ENCODE peak calls at places on chromosome 7, in nine cellular contexts. X is activated T-helper 1 cell treated with anti-CD3 and anti-CD28 coated beads, Interleukin-2, amount 50 U/mL, for 16 hours; I is Right ventricle myocardium inferior; N is cardiac fibroblast; M is HuH-7; W is EL; P is H9; Y is NCI-H460; D is lower lobe of right lung. K is an unnamed sample.

GRCh38 chr7:45181286-45181960 is 23.8 kb downstream of the RAMP3 start:
- DNase-seq in X (no peak), I (no peak), N (no peak), M (no peak), W (no peak), P (peak; percentile 14), Y (no peak), D (peak; percentile 15), K (no peak)

GRCh38 chr7:100016209-100016901 is 959 bp downstream of the ZKSCAN1 start:
- DNase-seq in X (no peak), I (no peak), N (peak; percentile 28), M (no peak), W (peak; percentile 9), P (no peak), Y (no peak), D (no peak), K (no peak)

GRCh38 chr7:129947701-129948100 is 5.1 kb downstream of the UBE2H start:
- DNase-seq in X (no peak), I (no peak), N (peak; percentile 87), M (no peak), W (no peak), P (no peak), Y (no peak), D (no peak), K (no peak)

GRCh38 chr7:91780526-91780925 is 100.0 kb downstream of the MTERF1 start:
- DNase-seq in X (no peak), I (no peak), N (peak; percentile 8), M (no peak), W (no peak), P (no peak), Y (no peak), D (no peak), K (no peak)

GRCh38 chr7:98826811-98827231 is 43.0 kb downstream of the TMEM130 start:
- DNase-seq in X (no peak), I (peak; percentile 86), N (peak; percentile 29), M (no peak), W (no peak), P (peak; percentile 63), Y (no peak), D (no peak), K (no peak)

GRCh38 chr7:2965745-2966270 is 77.9 kb downstream of the CARD11 start:
- DNase-seq in X (no peak), I (no peak), N (no peak), M (no peak), W (no peak), P (no peak), Y (no peak), D (no peak), K (no peak)

GRCh38 chr7:157990226-157990877 is 597.3 kb downstream of the PTPRN2 start:
- DNase-seq in X (no peak), I (no peak), N (no peak), M (no peak), W (no peak), P (no peak), Y (no peak), D (no peak), K (no peak)

GRCh38 chr7:56051339-56052191 is at the start of the genes CCT6A and PSPH:
- DNase-seq in X (peak; percentile 77), I (peak; percentile 99), N (peak; percentile 99), M (peak; percentile 95), W (peak; percentile 99), P (peak; percentile 98), Y (peak; percentile 86), D (peak; percentile 99), K (peak; percentile 73)

GRCh38 chr7:130461256-130461655 is 20.4 kb upstream of the CEP41 start:
- DNase-seq in X (no peak), I (no peak), N (no peak), M (no peak), W (peak; percentile 5), P (no peak), Y (no peak), D (no peak), K (no peak)

GRCh38 chr7:17434841-17435692 is 136.6 kb downstream of the AHR start:
- DNase-seq in X (no peak), I (no peak), N (no peak), M (no peak), W (no peak), P (no peak), Y (no peak), D (no peak), K (no peak)

GRCh38 chr7:66326501-66327180 is 121.5 kb downstream of the TPST1 start:
- DNase-seq in X (no peak), I (no peak), N (peak; percentile 90), M (no peak), W (peak; percentile 88), P (no peak), Y (no peak), D (no peak), K (no peak)

GRCh38 chr7:157404845-157405481 is 68.2 kb downstream of the DNAJB6 start:
- DNase-seq in X (no peak), I (no peak), N (peak; percentile 91), M (no peak), W (peak; percentile 98), P (no peak), Y (peak; percentile 57), D (no peak), K (no peak)

GRCh38 chr7:25665346-25665745 is 437.1 kb upstream of the NPVF start:
- DNase-seq in X (no peak), I (no peak), N (no peak), M (no peak), W (no peak), P (no peak), Y (no peak), D (no peak), K (no peak)

K was measured in 8988T.